ENCODE peak calls at places on chromosomes 12 and 14, in six cellular contexts. One of them, this sample, is unnamed.

GRCh38 chr12:93430280-93430679 is 11.5 kb downstream of the UBE2N start:
- DNase-seq in coronary artery: no peak
- DNase-seq in Calu3: no peak
- DNase-seq in astrocyte of the spinal cord: no peak
- DNase-seq in CD8-positive, alpha-beta T cell: no peak
- DNase-seq in fibroblast of pulmonary artery: no peak
- DNase-seq in this sample: no peak

GRCh38 chr14:75025082-75025481 is 22.4 kb downstream of the EIF2B2 start:
- DNase-seq in fibroblast of pulmonary artery: peak
- DNase-seq in astrocyte of the spinal cord: no peak
- DNase-seq in Calu3: no peak
- DNase-seq in coronary artery: no peak
- DNase-seq in CD8-positive, alpha-beta T cell: no peak
- DNase-seq in this sample: no peak

GRCh38 chr12:96427269-96427729 is 27.1 kb upstream of the CDK17 start:
- DNase-seq in astrocyte of the spinal cord: peak
- DNase-seq in fibroblast of pulmonary artery: peak
- DNase-seq in coronary artery: peak
- DNase-seq in CD8-positive, alpha-beta T cell: no peak
- DNase-seq in Calu3: no peak
- DNase-seq in this sample: peak

GRCh38 chr12:81450920-81451739 is 308.0 kb downstream of the PPFIA2 start:
- DNase-seq in fibroblast of pulmonary artery: peak
- DNase-seq in CD8-positive, alpha-beta T cell: no peak
- DNase-seq in astrocyte of the spinal cord: peak
- DNase-seq in Calu3: peak
- DNase-seq in coronary artery: no peak
- DNase-seq in this sample: no peak

GRCh38 chr12:102479099-102479887 is 1.1 kb downstream of the IGF1 start:
- DNase-seq in Calu3: no peak
- DNase-seq in CD8-positive, alpha-beta T cell: no peak
- DNase-seq in astrocyte of the spinal cord: no peak
- DNase-seq in coronary artery: no peak
- DNase-seq in fibroblast of pulmonary artery: no peak
- DNase-seq in this sample: no peak

GRCh38 chr14:93042968-93043940 is 72.5 kb downstream of the ITPK1 start:
- DNase-seq in Calu3: peak
- DNase-seq in coronary artery: peak
- DNase-seq in astrocyte of the spinal cord: peak
- DNase-seq in fibroblast of pulmonary artery: peak
- DNase-seq in CD8-positive, alpha-beta T cell: no peak
- DNase-seq in this sample: no peak

GRCh38 chr12:98572010-98572409 is 21.5 kb upstream of the SLC25A3 start:
- DNase-seq in Calu3: no peak
- DNase-seq in CD8-positive, alpha-beta T cell: no peak
- DNase-seq in coronary artery: no peak
- DNase-seq in astrocyte of the spinal cord: no peak
- DNase-seq in fibroblast of pulmonary artery: peak
- DNase-seq in this sample: no peak

GRCh38 chr14:69629225-69630127 is 18.1 kb downstream of the SUSD6 start:
- DNase-seq in coronary artery: no peak
- DNase-seq in fibroblast of pulmonary artery: no peak
- DNase-seq in CD8-positive, alpha-beta T cell: no peak
- DNase-seq in Calu3: no peak
- DNase-seq in astrocyte of the spinal cord: no peak
- DNase-seq in this sample: no peak

GRCh38 chr12:15629761-15630160 is 159.4 kb downstream of the EPS8 start:
- DNase-seq in coronary artery: no peak
- DNase-seq in CD8-positive, alpha-beta T cell: no peak
- DNase-seq in fibroblast of pulmonary artery: peak
- DNase-seq in Calu3: no peak
- DNase-seq in astrocyte of the spinal cord: peak
- DNase-seq in this sample: no peak

GRCh38 chr12:7695159-7695930 is at the start of gene GDF3:
- DNase-seq in Calu3: peak
- DNase-seq in astrocyte of the spinal cord: peak
- DNase-seq in coronary artery: no peak
- DNase-seq in fibroblast of pulmonary artery: peak
- DNase-seq in CD8-positive, alpha-beta T cell: no peak
- DNase-seq in this sample: no peak

GRCh38 chr12:56114084-56114483 is 2.3 kb upstream of the RPL41 start:
- DNase-seq in coronary artery: no peak
- DNase-seq in Calu3: no peak
- DNase-seq in CD8-positive, alpha-beta T cell: no peak
- DNase-seq in astrocyte of the spinal cord: no peak
- DNase-seq in fibroblast of pulmonary artery: no peak
- DNase-seq in this sample: no peak

GRCh38 chr12:56117778-56118687 is at the start of gene ZC3H10:
- DNase-seq in coronary artery: peak
- DNase-seq in fibroblast of pulmonary artery: peak
- DNase-seq in CD8-positive, alpha-beta T cell: peak
- DNase-seq in Calu3: peak
- DNase-seq in astrocyte of the spinal cord: peak
- DNase-seq in this sample: peak

GRCh38 chr12:56118688-56119045 is 601 bp downstream of the ZC3H10 start:
- DNase-seq in fibroblast of pulmonary artery: no peak
- DNase-seq in Calu3: no peak
- DNase-seq in coronary artery: no peak
- DNase-seq in astrocyte of the spinal cord: no peak
- DNase-seq in CD8-positive, alpha-beta T cell: no peak
- DNase-seq in this sample: peak

GRCh38 chr12:56115329-56115728 is 1.1 kb upstream of the RPL41 start:
- DNase-seq in fibroblast of pulmonary artery: peak
- DNase-seq in coronary artery: peak
- DNase-seq in Calu3: peak
- DNase-seq in astrocyte of the spinal cord: peak
- DNase-seq in CD8-positive, alpha-beta T cell: no peak
- DNase-seq in this sample: peak

GRCh38 chr12:56116267-56117081 is at the start of gene RPL41:
- DNase-seq in astrocyte of the spinal cord: peak
- DNase-seq in fibroblast of pulmonary artery: peak
- DNase-seq in coronary artery: peak
- DNase-seq in Calu3: peak
- DNase-seq in CD8-positive, alpha-beta T cell: peak
- DNase-seq in this sample: peak
- TF ChIP-seq CTCF in astrocyte of the spinal cord: no peak
- TF ChIP-seq CTCF in fibroblast of pulmonary artery: no peak
- TF ChIP-seq CTCF in coronary artery: no peak
- TF ChIP-seq CTCF in Calu3: no peak
- TF ChIP-seq CTCF in CD8-positive, alpha-beta T cell: no peak
- TF ChIP-seq CTCF in this sample: no peak

GRCh38 chr12:45886685-45887084 is 103.7 kb downstream of the SCAF11 start:
- DNase-seq in Calu3: no peak
- DNase-seq in CD8-positive, alpha-beta T cell: no peak
- DNase-seq in fibroblast of pulmonary artery: no peak
- DNase-seq in astrocyte of the spinal cord: no peak
- DNase-seq in coronary artery: no peak
- DNase-seq in this sample: no peak

GRCh38 chr12:45893240-45893639 is 97.1 kb downstream of the SCAF11 start:
- DNase-seq in coronary artery: no peak
- DNase-seq in Calu3: no peak
- DNase-seq in CD8-positive, alpha-beta T cell: no peak
- DNase-seq in astrocyte of the spinal cord: no peak
- DNase-seq in fibroblast of pulmonary artery: peak
- DNase-seq in this sample: no peak

GRCh38 chr12:45887544-45887943 is 102.8 kb downstream of the SCAF11 start:
- DNase-seq in fibroblast of pulmonary artery: no peak
- DNase-seq in astrocyte of the spinal cord: no peak
- DNase-seq in CD8-positive, alpha-beta T cell: no peak
- DNase-seq in Calu3: no peak
- DNase-seq in coronary artery: no peak
- DNase-seq in this sample: no peak

GRCh38 chr12:45895961-45896360 is 94.4 kb downstream of the SCAF11 start:
- DNase-seq in coronary artery: no peak
- DNase-seq in Calu3: no peak
- DNase-seq in fibroblast of pulmonary artery: no peak
- DNase-seq in CD8-positive, alpha-beta T cell: no peak
- DNase-seq in astrocyte of the spinal cord: no peak
- DNase-seq in this sample: no peak

DNA sequence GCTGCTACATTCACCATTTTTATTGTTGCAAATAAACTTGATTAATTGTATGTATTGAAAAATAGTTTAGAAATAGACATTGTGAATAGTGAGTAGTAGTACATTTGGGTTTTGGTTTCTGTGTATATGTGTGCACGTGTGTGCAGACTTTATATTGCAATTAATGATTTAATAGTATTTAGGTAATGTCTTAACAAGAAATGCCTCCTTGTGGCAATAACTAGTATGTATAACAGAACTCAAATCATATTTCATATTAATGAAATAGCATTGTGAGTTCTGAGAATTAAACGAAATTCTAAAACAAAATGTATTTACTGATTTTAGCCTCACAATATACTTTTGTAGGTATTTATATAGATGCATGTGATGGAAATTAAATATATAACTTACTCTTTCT is 100.1 kb downstream of the SCAF11 start:
- DNase-seq in astrocyte of the spinal cord: no peak
- DNase-seq in coronary artery: no peak
- DNase-seq in Calu3: no peak
- DNase-seq in CD8-positive, alpha-beta T cell: no peak
- DNase-seq in fibroblast of pulmonary artery: no peak
- DNase-seq in this sample: no peak
- TF ChIP-seq CTCF in astrocyte of the spinal cord: no peak
- TF ChIP-seq CTCF in coronary artery: no peak
- TF ChIP-seq CTCF in Calu3: no peak
- TF ChIP-seq CTCF in CD8-positive, alpha-beta T cell: no peak
- TF ChIP-seq CTCF in fibroblast of pulmonary artery: no peak
- TF ChIP-seq CTCF in this sample: no peak

DNA sequence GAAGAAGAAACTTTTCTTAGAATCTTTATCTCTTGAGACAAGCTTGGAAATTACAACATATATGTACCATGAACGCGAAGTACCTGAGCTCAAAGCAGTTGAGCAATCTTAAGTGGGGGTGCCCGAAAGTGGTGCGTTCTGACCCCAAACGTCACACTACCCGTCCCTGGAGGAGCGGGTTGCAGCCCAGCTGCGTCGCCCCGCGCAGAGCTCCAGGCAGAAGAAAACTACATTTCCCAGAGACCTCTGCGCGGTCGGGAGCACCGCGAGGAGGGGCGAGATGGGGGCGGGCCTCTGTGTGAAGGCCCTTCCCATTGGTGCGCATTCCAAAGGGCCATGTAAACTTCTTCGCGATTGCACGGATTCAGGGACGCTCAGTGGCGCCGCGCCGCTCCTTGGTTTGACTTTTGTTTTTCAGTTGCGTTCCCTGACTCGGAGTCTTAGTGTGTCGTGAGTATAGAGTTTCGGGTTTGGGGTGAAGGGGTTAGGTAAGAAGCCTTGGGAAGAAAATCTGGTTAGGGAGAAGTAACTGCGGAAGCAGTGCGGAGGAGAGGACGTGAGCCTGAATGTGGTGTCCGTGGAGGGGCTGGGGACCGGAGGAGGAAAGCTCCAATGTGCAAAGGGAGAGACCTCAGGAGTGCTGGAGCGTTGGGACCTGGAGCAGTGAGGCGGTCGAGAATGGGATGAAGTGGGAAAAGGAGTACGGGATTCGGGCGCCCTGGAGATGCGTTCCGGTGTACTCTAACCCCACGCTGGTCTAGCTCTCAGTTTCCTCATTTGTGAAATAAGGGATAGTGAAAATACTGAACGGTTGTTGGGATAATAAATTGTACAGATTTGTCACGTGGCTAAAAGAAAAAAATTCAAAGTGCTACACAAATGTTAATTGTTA is at the start of gene CCDC77:
- DNase-seq in fibroblast of pulmonary artery: peak
- DNase-seq in CD8-positive, alpha-beta T cell: peak
- DNase-seq in coronary artery: peak
- DNase-seq in astrocyte of the spinal cord: peak
- DNase-seq in Calu3: peak
- DNase-seq in this sample: peak
- TF ChIP-seq CTCF in fibroblast of pulmonary artery: peak
- TF ChIP-seq CTCF in CD8-positive, alpha-beta T cell: peak
- TF ChIP-seq CTCF in coronary artery: no peak
- TF ChIP-seq CTCF in astrocyte of the spinal cord: peak
- TF ChIP-seq CTCF in Calu3: no peak
- TF ChIP-seq CTCF in this sample: peak

GRCh38 chr12:48183091-48183875 is at the start of gene CCDC184:
- DNase-seq in CD8-positive, alpha-beta T cell: peak
- DNase-seq in fibroblast of pulmonary artery: peak
- DNase-seq in astrocyte of the spinal cord: peak
- DNase-seq in coronary artery: peak
- DNase-seq in Calu3: peak
- DNase-seq in this sample: peak
- TF ChIP-seq CTCF in CD8-positive, alpha-beta T cell: peak
- TF ChIP-seq CTCF in fibroblast of pulmonary artery: peak
- TF ChIP-seq CTCF in astrocyte of the spinal cord: peak
- TF ChIP-seq CTCF in coronary artery: no peak
- TF ChIP-seq CTCF in Calu3: no peak
- TF ChIP-seq CTCF in this sample: peak

DNA sequence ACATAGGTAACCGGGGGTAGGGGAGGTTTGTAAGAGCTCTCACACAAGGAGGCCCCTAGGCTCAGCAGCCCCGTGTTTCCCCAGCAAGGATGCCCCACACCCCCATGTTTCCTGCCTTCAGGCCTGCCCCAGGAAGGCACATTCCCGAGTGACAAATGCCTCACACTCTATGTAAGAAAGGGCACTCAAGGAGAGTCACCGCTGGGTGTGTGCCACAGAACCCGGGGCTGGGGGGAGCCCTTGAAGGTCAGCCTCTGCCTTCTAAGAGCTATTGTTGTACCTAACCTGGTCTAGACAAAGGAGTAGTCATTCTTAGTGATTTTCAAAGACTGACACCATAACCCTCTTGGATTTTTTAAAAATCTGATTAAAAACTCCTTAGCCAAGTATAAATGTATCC is 333.6 kb downstream of the DPF3 start:
- DNase-seq in Calu3: no peak
- DNase-seq in CD8-positive, alpha-beta T cell: no peak
- DNase-seq in astrocyte of the spinal cord: no peak
- DNase-seq in coronary artery: no peak
- DNase-seq in fibroblast of pulmonary artery: no peak
- DNase-seq in this sample: no peak
- TF ChIP-seq CTCF in Calu3: no peak
- TF ChIP-seq CTCF in CD8-positive, alpha-beta T cell: no peak
- TF ChIP-seq CTCF in astrocyte of the spinal cord: no peak
- TF ChIP-seq CTCF in coronary artery: no peak
- TF ChIP-seq CTCF in fibroblast of pulmonary artery: no peak
- TF ChIP-seq CTCF in this sample: no peak

GRCh38 chr12:75526655-75527511 is 15.5 kb upstream of the KRR1 start:
- DNase-seq in fibroblast of pulmonary artery: peak
- DNase-seq in coronary artery: no peak
- DNase-seq in astrocyte of the spinal cord: peak
- DNase-seq in CD8-positive, alpha-beta T cell: no peak
- DNase-seq in Calu3: peak
- DNase-seq in this sample: no peak

GRCh38 chr12:75528692-75529091 is 17.3 kb upstream of the KRR1 start:
- DNase-seq in Calu3: no peak
- DNase-seq in astrocyte of the spinal cord: no peak
- DNase-seq in CD8-positive, alpha-beta T cell: no peak
- DNase-seq in coronary artery: no peak
- DNase-seq in fibroblast of pulmonary artery: no peak
- DNase-seq in this sample: no peak

GRCh38 chr12:75528272-75528671 is 16.9 kb upstream of the KRR1 start:
- DNase-seq in coronary artery: no peak
- DNase-seq in CD8-positive, alpha-beta T cell: no peak
- DNase-seq in Calu3: no peak
- DNase-seq in fibroblast of pulmonary artery: no peak
- DNase-seq in astrocyte of the spinal cord: no peak
- DNase-seq in this sample: no peak

GRCh38 chr12:75533239-75533638 is 21.8 kb upstream of the KRR1 start:
- DNase-seq in coronary artery: no peak
- DNase-seq in astrocyte of the spinal cord: no peak
- DNase-seq in fibroblast of pulmonary artery: peak
- DNase-seq in CD8-positive, alpha-beta T cell: no peak
- DNase-seq in Calu3: no peak
- DNase-seq in this sample: no peak

GRCh38 chr12:75529826-75530225 is 18.4 kb upstream of the KRR1 start:
- DNase-seq in coronary artery: no peak
- DNase-seq in astrocyte of the spinal cord: no peak
- DNase-seq in fibroblast of pulmonary artery: no peak
- DNase-seq in CD8-positive, alpha-beta T cell: no peak
- DNase-seq in Calu3: no peak
- DNase-seq in this sample: no peak
- TF ChIP-seq CTCF in coronary artery: no peak
- TF ChIP-seq CTCF in astrocyte of the spinal cord: no peak
- TF ChIP-seq CTCF in fibroblast of pulmonary artery: no peak
- TF ChIP-seq CTCF in CD8-positive, alpha-beta T cell: no peak
- TF ChIP-seq CTCF in Calu3: no peak
- TF ChIP-seq CTCF in this sample: no peak

This sample was measured in tibial nerve.